ENCODE peak calls at places on chromosomes 5 and 9, in ten cellular contexts. B is retina; K is prostate gland; R is right cardiac atrium; Z is NCI-H1930; N is B cell; J is PC-3; T is tibial artery; M is stimulated activated CD4-positive, alpha-beta T cell treated with anti-CD3 and anti-CD28 coated beads, Interleukin-4, amount 100 ng/mL, for 4 hours; V is naive thymus-derived CD4-positive, alpha-beta T cell. H is an unnamed sample.

GRCh38 chr5:315488-316209 is 5.9 kb upstream of the AHRR start:
- DNase-seq in M (no peak), R (no peak), V (no peak), J (no peak), T (no peak), N (no peak), Z (no peak), K (no peak), B (no peak), H (no peak)

GRCh38 chr9:104232781-104233341 is 138.8 kb downstream of the SMC2 start:
- DNase-seq in V (no peak), J (peak; percentile 46), R (no peak), B (no peak), N (no peak), T (no peak), K (no peak), M (no peak), Z (no peak), H (no peak)

GRCh38 chr9:130150779-130151381 is 21.3 kb upstream of the NCS1 start:
- DNase-seq in N (no peak), Z (no peak), V (no peak), T (no peak), K (no peak), R (no peak), M (no peak), B (no peak), J (peak; percentile 53), H (no peak)

GRCh38 chr9:87193925-87194380 is 246.6 kb upstream of the GAS1 start:
- DNase-seq in V (no peak), M (no peak), K (no peak), R (no peak), Z (no peak), J (no peak), T (no peak), B (peak; percentile 16), N (no peak), H (no peak)

GRCh38 chr5:135977375-135977928 is 22.7 kb upstream of the LECT2 start:
- DNase-seq in Z (no peak), T (peak; percentile 86), R (peak; percentile 90), V (peak; percentile 52), J (no peak), M (peak; percentile 27), N (no peak), B (peak; percentile 83), K (no peak), H (peak; percentile 79)

GRCh38 chr9:69139596-69139995 is 34.5 kb upstream of the TJP2 start:
- DNase-seq in B (no peak), R (no peak), T (no peak), N (no peak), J (no peak), Z (no peak), V (no peak), K (no peak), M (no peak), H (no peak)

GRCh38 chr5:34656700-34657549 is 797 bp downstream of the RAI14 start:
- DNase-seq in T (no peak), M (peak; percentile 8), J (peak; percentile 21), Z (no peak), V (no peak), N (no peak), K (peak; percentile 7), R (peak; percentile 60), B (peak; percentile 70), H (peak; percentile 17)

GRCh38 chr9:15403155-15403554 is 19.5 kb upstream of the SNAPC3 start:
- DNase-seq in T (no peak), R (no peak), Z (no peak), V (no peak), B (no peak), M (no peak), N (no peak), K (no peak), J (peak; percentile 12), H (no peak)

GRCh38 chr9:36092014-36092413 is 44.5 kb upstream of the GLIPR2 start:
- DNase-seq in B (no peak), K (no peak), Z (no peak), M (no peak), V (no peak), J (no peak), R (no peak), T (no peak), N (no peak), H (no peak)

GRCh38 chr9:101485873-101486692 is 47.6 kb upstream of the RNF20 start:
- DNase-seq in M (no peak), T (peak; percentile 69), K (peak; percentile 36), N (no peak), J (no peak), Z (peak; percentile 39), B (peak; percentile 93), R (peak; percentile 78), V (no peak), H (peak; percentile 26)

GRCh38 chr9:82410306-82410705 is 421.7 kb downstream of the SPATA31D1 start:
- DNase-seq in B (no peak), K (no peak), Z (no peak), J (peak; percentile 58), N (no peak), V (no peak), M (no peak), R (no peak), T (no peak), H (no peak)